ENCODE peak calls at places on chromosome 11, in four cellular contexts. A is colonic mucosa; N is RWPE1; J is stimulated activated CD4-positive, alpha-beta T cell treated with anti-CD3 and anti-CD28 coated beads, TNF-alpha, amount 100 ng/mL, for 24 hours. Q is an unnamed sample.

GRCh38 chr11:116595305-116595880 is 177.4 kb downstream of the BUD13 start:
- DNase-seq in J (no peak), A (no peak), N (no peak), Q (no peak)

GRCh38 chr11:119474682-119475596 is 52.0 kb upstream of the THY1 start:
- DNase-seq in A (peak; percentile 59), N (peak; percentile 57), J (peak; percentile 11), Q (peak; percentile 40)

GRCh38 chr11:67996051-67996450 is 7.8 kb downstream of the UNC93B1 start:
- DNase-seq in A (no peak), N (no peak), J (no peak), Q (no peak)

GRCh38 chr11:101618691-101619090 is 34.9 kb upstream of the TRPC6 start:
- DNase-seq in J (no peak), N (peak; percentile 60), A (no peak), Q (peak; percentile 2)

GRCh38 chr11:94751806-94752205 is 16.4 kb upstream of the AMOTL1 start:
- DNase-seq in J (no peak), N (no peak), A (no peak), Q (no peak)

GRCh38 chr11:236774-237767 is at the start of gene PSMD13:
- DNase-seq in A (peak; percentile 87), N (peak; percentile 87), J (peak; percentile 78), Q (peak; percentile 94)

GRCh38 chr11:113114452-113115027 is 153.3 kb downstream of the NCAM1 start:
- DNase-seq in J (no peak), N (peak; percentile 42), A (peak; percentile 25), Q (peak; percentile 50)

GRCh38 chr11:8913961-8914660 is 3.1 kb downstream of the AKIP1 start:
- DNase-seq in A (no peak), J (peak; percentile 8), N (peak; percentile 42), Q (peak; percentile 39)

GRCh38 chr11:129724866-129725265 is 90.8 kb upstream of the TMEM45B start:
- DNase-seq in A (no peak), N (peak; percentile 38), J (no peak), Q (no peak)

GRCh38 chr11:5291207-5291838 is 10.4 kb downstream of the OR51B4 start:
- DNase-seq in A (no peak), N (peak; percentile 33), J (no peak), Q (peak; percentile 58)

GRCh38 chr11:124865902-124866851 is 945 bp downstream of the ROBO3 start:
- DNase-seq in A (peak; percentile 47), N (peak; percentile 49), J (peak; percentile 13), Q (no peak)

GRCh38 chr11:112157274-112157766 is 6.6 kb downstream of the IL18 start:
- DNase-seq in N (peak; percentile 93), A (no peak), J (no peak), Q (peak; percentile 99)

GRCh38 chr11:78161346-78161745 is 21.9 kb upstream of the ALG8 start:
- DNase-seq in J (no peak), N (no peak), A (no peak), Q (no peak)

GRCh38 chr11:8017071-8017470 is 29.9 kb downstream of the EIF3F start:
- DNase-seq in N (no peak), J (no peak), A (peak; percentile 3), Q (no peak)

Q was measured in RKO.